ENCODE peak calls at places on chromosomes 2 and 18, in nine cellular contexts. Q, B, J, W, S, Y, O, N and A are unnamed samples.

GRCh38 chr2:41779873-41780272 is 267.9 kb upstream of the PKDCC start:
- DNase-seq in O (no peak), Y (no peak), B (no peak), J (no peak), W (peak; percentile 26), S (no peak), N (no peak), Q (no peak), A (no peak)

GRCh38 chr18:35186491-35187034 is 54.3 kb upstream of the ZNF397 start:
- DNase-seq in S (no peak), Y (no peak), J (no peak), W (no peak), O (no peak), N (no peak), Q (no peak), B (no peak), A (no peak)

GRCh38 chr2:121237980-121238665 is 46.9 kb downstream of the TFCP2L1 start:
- DNase-seq in S (no peak), Q (no peak), J (peak; percentile 56), O (peak; percentile 63), Y (no peak), B (peak; percentile 60), W (no peak), N (no peak), A (no peak)

GRCh38 chr2:1598800-1599199 is 145.5 kb downstream of the PXDN start:
- DNase-seq in J (no peak), W (no peak), B (no peak), S (no peak), Q (no peak), Y (no peak), N (no peak), O (no peak), A (no peak)

GRCh38 chr2:209526541-209526940 is 102.7 kb downstream of the MAP2 start:
- DNase-seq in Q (no peak), O (no peak), J (no peak), W (no peak), S (no peak), Y (no peak), N (no peak), B (no peak), A (no peak)

GRCh38 chr2:20622731-20623130 is 28.2 kb downstream of the HS1BP3 start:
- DNase-seq in W (no peak), O (peak; percentile 75), Y (no peak), B (no peak), J (no peak), S (no peak), N (peak; percentile 83), Q (no peak), A (no peak)

GRCh38 chr2:144378551-144378950 is 141.4 kb downstream of the ZEB2 start:
- DNase-seq in Y (no peak), Q (no peak), S (no peak), B (no peak), J (no peak), O (no peak), N (no peak), W (no peak), A (no peak)

GRCh38 chr2:147538848-147539247 is 306.0 kb upstream of the ACVR2A start:
- DNase-seq in B (no peak), S (no peak), Y (no peak), Q (no peak), O (no peak), W (no peak), J (no peak), N (no peak), A (no peak)

GRCh38 chr18:55286257-55286825 is 301.7 kb downstream of the TCF4 start:
- DNase-seq in S (no peak), B (no peak), N (no peak), J (no peak), W (no peak), Y (no peak), O (no peak), Q (no peak), A (no peak)

GRCh38 chr2:108579631-108580030 is 45.4 kb downstream of the LIMS1 start:
- DNase-seq in J (no peak), Y (no peak), O (peak; percentile 81), Q (no peak), S (no peak), N (peak; percentile 49), B (no peak), W (no peak), A (no peak)

GRCh38 chr18:62523631-62524442 is 1.0 kb downstream of the ZCCHC2 start:
- DNase-seq in W (peak; percentile 70), Q (peak; percentile 52), N (peak; percentile 46), S (peak; percentile 52), Y (no peak), J (no peak), B (peak; percentile 38), O (peak; percentile 93), A (no peak)

DNA sequence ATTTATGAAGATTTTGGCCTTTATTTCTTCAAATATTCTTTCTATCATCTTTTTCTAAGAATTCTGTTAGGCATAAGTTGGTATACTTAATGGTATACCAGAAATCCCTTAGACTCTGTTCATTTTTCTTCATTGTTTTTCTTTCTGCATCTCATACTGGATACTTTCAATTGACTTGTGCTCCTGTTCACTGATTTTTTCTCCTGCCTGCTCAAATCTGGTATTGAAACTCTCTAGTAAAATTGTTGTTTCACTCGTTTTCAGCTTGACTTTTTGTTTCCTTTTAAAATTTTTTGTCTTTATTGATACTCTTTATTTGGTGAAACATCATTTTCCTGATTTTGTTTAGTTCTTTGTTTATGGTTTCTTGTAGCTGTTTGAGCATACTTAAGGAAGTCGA is 243.2 kb downstream of the TRIB2 start:
- DNase-seq in Y (no peak), B (no peak), O (no peak), Q (no peak), S (no peak), W (no peak), N (no peak), J (no peak), A (no peak)
- TF ChIP-seq CTCF in Y (no peak), B (no peak), O (no peak), Q (no peak), S (no peak), W (no peak), N (no peak), J (no peak), A (no peak)

GRCh38 chr2:168718622-168719021 is 83.8 kb upstream of the NOSTRIN start:
- DNase-seq in W (no peak), S (no peak), B (no peak), J (no peak), N (no peak), Q (no peak), O (no peak), Y (no peak), A (no peak)

GRCh38 chr2:168717790-168718502 is 84.5 kb upstream of the NOSTRIN start:
- DNase-seq in Q (no peak), O (no peak), N (no peak), B (no peak), J (no peak), S (no peak), Y (no peak), W (no peak), A (no peak)

GRCh38 chr2:168722592-168722991 is 79.8 kb upstream of the NOSTRIN start:
- DNase-seq in Q (no peak), O (no peak), N (peak; percentile 66), Y (no peak), B (peak; percentile 54), S (no peak), J (no peak), W (no peak), A (no peak)

GRCh38 chr2:168716839-168717238 is 85.6 kb upstream of the NOSTRIN start:
- DNase-seq in B (no peak), W (no peak), J (no peak), N (no peak), Q (no peak), S (no peak), Y (no peak), O (no peak), A (no peak)

GRCh38 chr2:168719446-168719845 is 83.0 kb upstream of the NOSTRIN start:
- DNase-seq in W (no peak), S (no peak), Y (no peak), Q (no peak), N (no peak), O (no peak), B (no peak), J (no peak), A (no peak)
- H3K4me3 ChIP-seq in W (no peak overlapping the region), S (no peak overlapping the region), Y (no peak overlapping the region), Q (no peak overlapping the region), N (no peak overlapping the region), O (no peak overlapping the region), B (no peak overlapping the region), J (no peak overlapping the region), A (no peak overlapping the region)

DNA sequence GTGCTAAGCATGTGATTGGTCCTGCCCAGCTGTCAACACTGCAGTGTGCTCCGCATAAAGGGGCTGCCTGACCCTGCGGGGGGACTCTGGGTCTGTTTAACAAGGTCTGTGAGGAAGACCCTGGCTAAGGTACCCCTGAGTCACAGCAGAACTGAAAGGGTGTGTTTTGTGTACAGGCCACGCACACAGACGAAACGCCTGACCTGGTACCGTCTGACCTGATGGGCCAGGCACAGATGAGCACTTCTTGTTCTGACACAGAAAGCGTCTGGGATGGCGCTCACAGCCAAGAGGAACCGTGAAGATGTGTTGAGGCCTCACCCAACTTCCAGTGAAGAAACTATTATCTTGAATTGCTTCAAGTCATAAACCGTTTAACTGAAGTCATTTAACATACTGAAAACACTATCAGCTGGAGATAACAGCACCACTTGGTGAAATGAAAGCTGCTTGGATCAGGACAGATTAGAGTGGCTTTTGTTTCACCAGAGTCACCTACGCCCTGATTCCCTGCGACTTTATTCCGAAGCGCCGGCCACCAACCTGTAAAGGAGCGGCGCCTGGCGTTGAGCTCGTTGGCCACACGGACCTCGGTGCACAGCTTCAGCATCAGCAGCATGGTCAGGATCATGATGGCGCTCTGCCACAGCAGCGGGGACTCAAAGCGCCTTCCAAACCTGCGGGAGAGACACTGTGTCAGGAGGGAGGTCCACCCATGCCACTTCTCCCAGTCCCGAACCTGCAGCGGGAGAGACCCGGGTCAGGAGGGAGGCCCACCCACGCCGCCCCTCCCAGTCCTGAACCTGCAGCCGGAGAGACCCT is 8.5 kb downstream of the SLC66A2 start:
- DNase-seq in N (no peak), Y (no peak), S (no peak), O (peak; percentile 68), Q (no peak), J (no peak), W (no peak), B (no peak), A (no peak)
- H3K36me3 ChIP-seq in N (no peaks in the 10 kb centered on the region), Y (peaks cover 14% of the 10 kb centered on the region), S (peaks cover 39% of the 10 kb centered on the region), O (peaks cover 30% of the 10 kb centered on the region), Q (no peaks in the 10 kb centered on the region), J (no peaks in the 10 kb centered on the region), W (no peaks in the 10 kb centered on the region), B (peaks cover 9% of the 10 kb centered on the region), A (no peaks in the 10 kb centered on the region)

DNA sequence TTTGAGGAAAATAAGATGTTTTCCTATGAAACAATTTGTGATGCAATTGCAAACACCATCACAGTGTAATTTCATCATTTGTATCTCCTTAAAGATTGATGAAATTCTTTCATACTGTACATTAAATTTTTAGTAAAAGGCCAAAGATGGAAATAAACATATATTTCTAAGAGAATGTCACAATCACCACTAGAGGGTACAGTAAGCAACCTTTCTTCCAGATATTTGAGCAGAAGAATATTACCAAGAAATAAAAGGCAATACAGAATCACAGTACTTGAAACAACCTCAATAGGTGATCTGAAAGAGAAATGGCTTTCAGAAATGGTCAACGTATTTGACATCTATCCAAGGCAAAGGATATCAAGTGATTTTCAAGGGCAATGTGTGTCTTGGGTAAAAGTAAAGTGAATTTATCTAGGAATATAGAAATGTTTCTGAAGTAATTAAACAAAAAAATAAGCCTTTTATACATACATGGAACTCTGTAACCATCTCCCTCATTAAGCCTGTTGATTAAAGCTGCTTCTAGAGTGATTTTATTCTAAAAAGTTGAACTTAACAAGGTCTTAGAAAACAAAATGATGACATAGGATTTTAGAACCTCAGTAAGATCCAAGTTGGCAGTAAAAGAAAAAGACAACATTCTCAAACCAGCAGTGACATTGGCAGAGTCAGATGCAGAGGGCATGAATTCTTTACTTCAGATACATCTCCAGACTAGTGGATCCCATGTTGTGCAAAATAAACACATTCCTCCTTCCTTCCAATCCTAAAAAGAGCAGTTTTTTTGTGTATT is 90.3 kb upstream of the SESTD1 start:
- DNase-seq in B (no peak), O (no peak), Q (no peak), S (no peak), W (no peak), N (no peak), Y (no peak), J (no peak), A (no peak)
- TF ChIP-seq CTCF in B (no peak), O (no peak), Q (peak; percentile 36), S (no peak), W (no peak), N (no peak), Y (peak; percentile 25), J (peak; percentile 72), A (peak; percentile 41)